ENCODE peak calls at places on chromosome 18, in four cellular contexts. Y is Peyer's patch, G is PC-3, W is AG09309. D is an unnamed sample.

GRCh38 chr18:48079885-48080284 is 149.4 kb upstream of the SMAD2 start:
- DNase-seq in Y (no peak), W (no peak), G (no peak), D (no peak)

GRCh38 chr18:27843783-27844415 is 333.0 kb downstream of the CDH2 start:
- DNase-seq in G (peak), Y (no peak), W (peak), D (no peak)

GRCh38 chr18:62612721-62613120 is 89.9 kb downstream of the ZCCHC2 start:
- DNase-seq in G (no peak), W (no peak), Y (no peak), D (no peak)

GRCh38 chr18:51391731-51392130 is 194.2 kb upstream of the MEX3C start:
- DNase-seq in G (no peak), W (no peak), Y (no peak), D (no peak)

GRCh38 chr18:74303936-74304335 is 11.7 kb upstream of the C18orf63 start:
- DNase-seq in W (no peak), G (peak), Y (no peak), D (no peak)

GRCh38 chr18:74546751-74547530 is 12.6 kb downstream of the CNDP1 start:
- DNase-seq in Y (no peak), G (peak), W (peak), D (no peak)

GRCh38 chr18:56118422-56118821 is 520.0 kb downstream of the TXNL1 start:
- DNase-seq in W (no peak), Y (no peak), G (no peak), D (no peak)

GRCh38 chr18:47397671-47398319 is 146.3 kb upstream of the SKOR2 start:
- DNase-seq in W (no peak), Y (no peak), G (peak), D (no peak)

GRCh38 chr18:79546781-79547272 is 132.8 kb upstream of the CTDP1 start:
- DNase-seq in Y (no peak), G (no peak), W (no peak), D (no peak)

GRCh38 chr18:59885579-59886163 is 14.1 kb upstream of the PMAIP1 start:
- DNase-seq in Y (peak), W (no peak), G (peak), D (peak)

GRCh38 chr18:12038082-12038660 is 55.5 kb upstream of the ANKRD62 start:
- DNase-seq in W (no peak), Y (no peak), G (no peak), D (no peak)

GRCh38 chr18:46247938-46248337 is 143.8 kb downstream of the HAUS1 start:
- DNase-seq in Y (no peak), G (no peak), W (no peak), D (no peak)

GRCh38 chr18:54223568-54224241 is 764 bp downstream of the MBD2 start:
- DNase-seq in Y (peak), W (peak), G (peak), D (peak)

GRCh38 chr18:12625242-12625641 is 32.7 kb downstream of the SPIRE1 start:
- DNase-seq in W (no peak), G (no peak), Y (no peak), D (no peak)

GRCh38 chr18:13388586-13389490 is 170.3 kb downstream of the LDLRAD4 start:
- DNase-seq in W (no peak), G (no peak), Y (no peak), D (no peak)

GRCh38 chr18:11393486-11393885 is 215.9 kb upstream of the SLC35G4 start:
- DNase-seq in W (no peak), G (no peak), Y (no peak), D (no peak)

GRCh38 chr18:63681449-63682381 is 20.0 kb upstream of the SERPINB3 start:
- DNase-seq in W (peak), G (peak), Y (no peak), D (no peak)

GRCh38 chr18:48295586-48296311 is 113.4 kb downstream of the ZBTB7C start:
- DNase-seq in W (no peak), G (no peak), Y (no peak), D (no peak)

GRCh38 chr18:45978084-45978483 is 11.0 kb upstream of the EPG5 start:
- DNase-seq in Y (no peak), W (no peak), G (no peak), D (no peak)

GRCh38 chr18:36490907-36491306 is 193.4 kb downstream of the FHOD3 start:
- DNase-seq in G (no peak), Y (no peak), W (no peak), D (no peak)

DNA sequence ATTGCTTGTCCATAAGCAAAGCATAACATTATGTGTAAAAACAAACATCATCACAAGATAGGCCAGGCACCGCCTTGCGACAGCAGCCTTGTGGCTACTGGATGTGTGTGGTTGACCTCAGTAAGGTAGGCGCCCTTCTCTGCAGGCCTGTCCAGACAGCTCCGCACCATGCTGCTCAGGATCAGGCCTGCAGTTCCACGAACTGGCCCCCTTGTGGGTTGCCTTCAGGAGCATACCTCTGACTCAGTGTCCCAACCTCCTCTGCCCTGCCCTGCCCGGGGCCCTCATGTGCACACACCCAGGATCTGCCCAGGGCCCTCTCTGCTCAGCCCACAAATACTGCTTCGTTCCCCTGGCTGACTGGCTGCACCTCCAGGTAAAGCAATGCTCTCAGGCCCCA is 16.1 kb upstream of the ZNF236 start:
- DNase-seq in Y (no peak), G (no peak), W (no peak), D (no peak)
- TF ChIP-seq CTCF in Y (no peak), G (no peak), W (no peak), D (no peak)

GRCh38 chr18:70273021-70273420 is 15.8 kb upstream of the SOCS6 start:
- DNase-seq in Y (no peak), G (no peak), W (no peak), D (no peak)
- TF ChIP-seq CTCF in Y (no peak), G (no peak), W (no peak), D (no peak)

GRCh38 chr18:43531438-43531837 is 254.1 kb upstream of the SYT4 start:
- DNase-seq in W (no peak), G (no peak), Y (no peak), D (no peak)
- TF ChIP-seq CTCF in W (no peak), G (no peak), Y (no peak), D (no peak)

DNA sequence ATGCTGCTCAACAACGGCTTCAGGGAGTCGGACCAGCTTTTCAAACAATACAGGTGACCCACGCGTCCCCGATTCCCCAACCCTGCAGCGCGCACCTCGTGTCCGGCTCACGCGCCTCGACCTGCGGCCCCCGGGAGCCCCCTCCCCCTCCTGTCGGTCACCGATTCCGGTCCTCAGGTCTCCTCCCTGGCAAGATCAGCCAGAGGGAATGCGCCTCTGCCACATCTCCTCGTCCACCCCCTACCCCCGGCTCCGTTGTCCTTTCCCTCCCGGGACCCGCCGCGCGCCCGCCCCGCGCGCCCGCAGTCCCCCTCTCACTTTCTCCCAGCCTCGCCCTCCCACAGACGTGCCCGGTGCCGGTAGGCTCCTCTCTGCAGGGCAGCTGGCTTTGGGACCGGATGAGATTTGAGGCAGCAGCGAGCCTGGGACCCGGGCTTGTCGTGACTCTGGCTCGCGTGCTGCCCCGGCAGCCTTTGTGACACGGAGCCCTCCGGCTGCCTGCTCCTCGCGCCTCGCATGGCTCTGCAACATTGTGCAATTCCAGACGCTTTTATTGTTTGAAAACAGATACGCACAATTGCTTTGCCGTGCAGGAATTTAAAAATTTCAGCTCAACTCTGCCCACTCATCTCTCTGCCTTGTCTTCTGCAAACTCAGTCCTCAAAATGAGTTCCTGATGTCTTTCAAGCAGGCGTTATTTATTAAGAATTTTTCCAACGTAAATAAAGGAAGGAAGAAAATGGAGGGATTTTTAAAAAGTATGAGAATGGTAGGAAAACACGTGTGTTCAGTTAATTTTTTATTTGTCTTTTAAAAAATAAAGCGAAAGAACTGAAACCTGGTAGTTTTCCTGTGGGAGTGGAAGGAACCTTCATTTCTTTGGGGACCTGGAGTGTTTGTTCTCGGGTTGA is 687 bp downstream of the TTC39C start:
- DNase-seq in Y (peak), W (peak), G (peak), D (peak)
- TF ChIP-seq CTCF in Y (no peak), W (no peak), G (no peak), D (no peak)

DNA sequence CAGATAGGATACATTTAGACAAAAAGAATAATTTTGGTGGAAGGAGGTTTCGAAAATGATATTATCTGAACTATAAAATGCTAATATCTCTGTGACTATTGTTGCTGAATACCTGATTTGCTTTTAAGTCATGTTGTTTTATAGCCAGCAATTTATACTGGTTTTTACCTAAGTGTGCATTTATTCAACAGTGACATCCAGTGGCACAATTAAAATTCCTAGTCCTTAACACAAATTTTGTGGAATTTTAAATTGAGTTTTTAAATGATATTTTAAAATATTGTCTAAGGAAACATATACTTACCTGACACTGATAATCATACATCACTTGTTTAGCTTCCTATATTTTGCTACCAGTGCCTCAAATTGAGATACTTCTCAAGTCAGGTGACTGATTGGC is 144.8 kb downstream of the ARHGAP28 start:
- DNase-seq in W (no peak), Y (no peak), G (peak), D (no peak)
- TF ChIP-seq CTCF in W (no peak), Y (no peak), G (peak), D (no peak)

DNA sequence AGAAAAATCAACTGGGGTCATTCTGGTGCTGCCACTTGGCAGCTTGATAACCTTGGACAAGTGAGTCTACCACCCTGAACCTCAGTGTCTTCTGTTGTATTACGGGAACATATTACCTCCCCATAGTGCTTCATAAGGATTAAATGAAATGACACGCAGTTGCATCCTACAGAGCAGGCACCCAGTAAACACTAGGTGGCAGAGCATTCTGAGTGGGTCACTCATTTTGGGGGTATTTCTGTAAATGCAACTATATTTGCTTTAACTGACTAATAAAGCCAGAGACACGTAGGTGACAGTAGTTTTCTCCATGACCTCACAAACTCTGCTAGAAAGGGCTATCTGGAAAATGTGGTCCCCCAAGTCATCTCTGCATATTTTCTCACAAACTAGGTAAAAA is 4.7 kb downstream of the CD226 start:
- DNase-seq in G (peak), W (no peak), Y (no peak), D (no peak)
- TF ChIP-seq CTCF in G (peak), W (peak), Y (no peak), D (no peak)

GRCh38 chr18:7174359-7175107 is 56.4 kb upstream of the LRRC30 start:
- DNase-seq in W (no peak), Y (no peak), G (no peak), D (no peak)
- TF ChIP-seq CTCF in W (peak), Y (no peak), G (peak), D (no peak)

DNA sequence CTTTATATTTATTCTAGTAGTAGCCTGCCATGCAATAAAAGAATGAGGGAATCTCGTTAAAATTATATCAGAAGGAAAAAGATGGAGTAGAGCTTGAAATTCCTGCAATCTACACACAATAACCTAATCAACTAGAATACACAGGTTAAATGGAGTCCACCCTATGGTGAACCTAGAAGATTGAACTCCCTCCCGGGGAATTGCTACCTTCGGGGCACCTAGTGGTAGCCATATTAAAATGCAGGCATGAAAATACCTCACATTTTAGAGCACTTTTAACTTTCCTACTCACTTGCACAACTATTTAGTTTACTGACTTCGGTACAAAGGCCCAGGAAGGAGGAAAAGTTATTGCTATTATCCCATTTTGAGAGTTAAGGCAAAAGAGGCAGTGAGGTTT is 174.5 kb downstream of the SS18 start:
- DNase-seq in W (no peak), Y (no peak), G (peak), D (no peak)
- TF ChIP-seq CTCF in W (no peak), Y (no peak), G (peak), D (no peak)

GRCh38 chr18:7566587-7567486 is at the start of gene PTPRM:
- DNase-seq in W (no peak), Y (peak), G (peak), D (peak)
- TF ChIP-seq CTCF in W (no peak), Y (peak), G (no peak), D (no peak)